ENCODE peak calls at places on chromosomes 6 and 20, in seven cellular contexts. U is A172; N is KBM-7; Z is heart right ventricle; P is activated CD4-positive, alpha-beta T cell treated with anti-CD3 and anti-CD28 coated beads, Interleukin-2, amount 50 U/mL, for 1 hour; C is thoracic aorta; V is left kidney. H is an unnamed sample.

GRCh38 chr6:107118976-107119375 is 3.7 kb upstream of the BEND3 start:
- DNase-seq in U (no peak), N (peak; percentile 65), Z (no peak), P (no peak), C (no peak), V (no peak), H (peak; percentile 35)

GRCh38 chr20:37330316-37330715 is 15.6 kb upstream of the SRC start:
- DNase-seq in U (no peak), N (no peak), Z (no peak), P (no peak), C (no peak), V (no peak), H (no peak)

GRCh38 chr6:142883011-142883410 is 62.0 kb downstream of the HIVEP2 start:
- DNase-seq in U (no peak), N (no peak), Z (no peak), P (no peak), C (no peak), V (no peak), H (peak; percentile 77)

GRCh38 chr6:147974376-147974775 is 368.3 kb upstream of the SASH1 start:
- DNase-seq in U (peak; percentile 56), N (no peak), Z (no peak), P (no peak), C (no peak), V (no peak), H (peak; percentile 78)

GRCh38 chr6:14664112-14664592 is 546.6 kb downstream of the CD83 start:
- DNase-seq in U (no peak), N (no peak), Z (no peak), P (peak; percentile 5), C (no peak), V (no peak), H (no peak)

GRCh38 chr6:157464653-157465535 is 83.9 kb downstream of the ZDHHC14 start:
- DNase-seq in U (peak; percentile 44), N (peak; percentile 40), Z (no peak), P (no peak), C (no peak), V (peak; percentile 58), H (no peak)

GRCh38 chr6:125888989-125889656 is 67.4 kb upstream of the HINT3 start:
- DNase-seq in U (peak; percentile 18), N (peak; percentile 61), Z (no peak), P (peak; percentile 3), C (no peak), V (peak; percentile 39), H (peak; percentile 78)

GRCh38 chr20:51633430-51633829 is 90.9 kb upstream of the NFATC2 start:
- DNase-seq in U (no peak), N (no peak), Z (no peak), P (no peak), C (no peak), V (no peak), H (no peak)

GRCh38 chr6:7541175-7542064 is at the start of gene DSP:
- DNase-seq in U (peak; percentile 41), N (peak; percentile 33), Z (peak; percentile 63), P (no peak), C (no peak), V (peak; percentile 92), H (peak; percentile 84)

GRCh38 chr6:35229304-35229703 is 15.5 kb downstream of the SCUBE3 start:
- DNase-seq in U (no peak), N (no peak), Z (no peak), P (no peak), C (no peak), V (no peak), H (no peak)